ENCODE peak calls at places on chromosomes 4 and X, in nine cellular contexts. A, L, B, W, S, G, Z, E and V are unnamed samples.

GRCh38 chr4:2991243-2991642 is 27.9 kb downstream of the GRK4 start:
- DNase-seq in A (no peak), L (no peak), B (no peak), W (no peak), S (peak), G (no peak), Z (no peak), E (no peak), V (no peak)

GRCh38 chr4:105246712-105247111 is 100.0 kb downstream of the TET2 start:
- DNase-seq in A (peak), L (no peak), B (peak), W (peak), S (no peak), G (no peak), Z (peak), E (peak), V (peak)

GRCh38 chr4:148333265-148333664 is 108.9 kb downstream of the NR3C2 start:
- DNase-seq in A (no peak), L (no peak), B (no peak), W (no peak), S (no peak), G (no peak), Z (no peak), E (no peak), V (no peak)

GRCh38 chr4:3682236-3683076 is 83.7 kb upstream of the ADRA2C start:
- DNase-seq in A (no peak), L (no peak), B (no peak), W (peak), S (no peak), G (peak), Z (no peak), E (no peak), V (no peak)

GRCh38 chrX:46704767-46705386 is 54.0 kb downstream of the SLC9A7 start:
- DNase-seq in A (peak), L (no peak), B (peak), W (no peak), S (peak), G (no peak), Z (peak), E (peak), V (peak)

GRCh38 chr4:7823416-7823824 is 116.2 kb downstream of the AFAP1 start:
- DNase-seq in A (peak), L (peak), B (peak), W (no peak), S (no peak), G (peak), Z (peak), E (no peak), V (no peak)

GRCh38 chr4:121397434-121397833 is 16.6 kb upstream of the QRFPR start:
- DNase-seq in A (no peak), L (no peak), B (no peak), W (no peak), S (no peak), G (no peak), Z (no peak), E (no peak), V (no peak)

GRCh38 chr4:48681856-48682255 is 98.2 kb downstream of the FRYL start:
- DNase-seq in A (peak), L (no peak), B (peak), W (no peak), S (peak), G (no peak), Z (peak), E (peak), V (peak)

GRCh38 chr4:119191505-119191904 is 21.0 kb upstream of the USP53 start:
- DNase-seq in A (no peak), L (no peak), B (no peak), W (no peak), S (no peak), G (no peak), Z (no peak), E (no peak), V (no peak)

GRCh38 chr4:10083331-10083769 is 33.2 kb downstream of the WDR1 start:
- DNase-seq in A (no peak), L (peak), B (no peak), W (peak), S (no peak), G (peak), Z (no peak), E (no peak), V (no peak)

GRCh38 chr4:88264338-88264737 is 20.0 kb downstream of the PPM1K start:
- DNase-seq in A (no peak), L (no peak), B (no peak), W (no peak), S (no peak), G (no peak), Z (no peak), E (no peak), V (no peak)

GRCh38 chrX:20149326-20149725 is 7.7 kb upstream of the EIF1AX start:
- DNase-seq in A (no peak), L (no peak), B (no peak), W (no peak), S (no peak), G (no peak), Z (no peak), E (no peak), V (no peak)

GRCh38 chr4:27154706-27155105 is 294.1 kb downstream of the STIM2 start:
- DNase-seq in A (no peak), L (no peak), B (peak), W (no peak), S (peak), G (no peak), Z (peak), E (peak), V (peak)

GRCh38 chr4:87974856-87975462 is 555 bp upstream of the SPP1 start:
- DNase-seq in A (no peak), L (no peak), B (no peak), W (no peak), S (peak), G (no peak), Z (no peak), E (no peak), V (no peak)

GRCh38 chr4:114103908-114104307 is 124.5 kb upstream of the ARSJ start:
- DNase-seq in A (no peak), L (no peak), B (no peak), W (no peak), S (no peak), G (no peak), Z (no peak), E (no peak), V (no peak)

GRCh38 chrX:120271218-120271617 is 20.6 kb downstream of the ZBTB33 start:
- DNase-seq in A (no peak), L (no peak), B (no peak), W (no peak), S (peak), G (no peak), Z (no peak), E (no peak), V (no peak)

GRCh38 chr4:30839583-30840520 is 119.7 kb downstream of the PCDH7 start:
- DNase-seq in A (peak), L (no peak), B (peak), W (no peak), S (peak), G (no peak), Z (peak), E (peak), V (no peak)

DNA sequence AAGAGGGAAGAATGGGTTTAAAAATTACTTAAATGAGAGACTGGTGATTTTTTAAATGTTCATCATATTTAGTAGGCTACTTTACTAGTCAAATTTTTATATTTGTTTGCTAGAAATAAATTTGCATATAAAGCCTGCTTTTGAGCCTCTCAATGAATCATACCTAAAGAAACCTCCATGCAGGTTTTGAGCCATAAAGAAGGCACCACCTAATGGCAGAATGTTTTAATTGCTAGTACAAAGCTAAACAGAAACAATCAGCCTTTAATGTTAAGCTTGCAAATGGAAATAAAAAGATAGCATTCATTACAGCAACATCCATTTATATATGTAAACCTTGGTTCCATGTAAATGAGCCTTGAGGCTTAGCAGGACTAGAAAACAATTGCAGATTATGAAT is 989.7 kb downstream of the CCSER1 start:
- DNase-seq in A (peak), L (no peak), B (no peak), W (no peak), S (peak), G (no peak), Z (peak), E (peak), V (no peak)
- TF ChIP-seq CTCF in A (no peak), L (no peak), B (no peak), W (no peak), S (peak), G (no peak), Z (peak), E (peak), V (no peak)

DNA sequence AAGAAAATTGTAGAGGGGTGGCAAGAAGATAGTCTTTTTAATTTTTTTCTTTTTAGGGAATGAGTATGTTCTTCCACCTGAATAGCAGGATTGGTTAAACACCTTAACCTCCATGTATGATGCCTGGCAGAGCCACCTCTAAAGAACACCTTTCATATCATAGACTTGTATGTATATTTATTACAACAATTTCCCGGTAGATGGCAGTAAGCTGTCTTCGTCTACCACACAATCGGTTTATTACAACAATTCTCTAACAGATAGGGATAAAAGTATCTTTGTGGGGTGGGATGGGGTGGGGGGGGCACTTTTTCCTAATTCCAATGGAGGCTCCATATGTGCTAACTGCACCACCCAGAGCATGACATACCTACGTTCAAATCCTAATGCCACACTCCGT is 255.5 kb downstream of the LDB2 start:
- DNase-seq in A (no peak), L (no peak), B (peak), W (no peak), S (no peak), G (no peak), Z (no peak), E (no peak), V (no peak)
- TF ChIP-seq CTCF in A (no peak), L (no peak), B (peak), W (no peak), S (no peak), G (no peak), Z (peak), E (no peak), V (peak)

DNA sequence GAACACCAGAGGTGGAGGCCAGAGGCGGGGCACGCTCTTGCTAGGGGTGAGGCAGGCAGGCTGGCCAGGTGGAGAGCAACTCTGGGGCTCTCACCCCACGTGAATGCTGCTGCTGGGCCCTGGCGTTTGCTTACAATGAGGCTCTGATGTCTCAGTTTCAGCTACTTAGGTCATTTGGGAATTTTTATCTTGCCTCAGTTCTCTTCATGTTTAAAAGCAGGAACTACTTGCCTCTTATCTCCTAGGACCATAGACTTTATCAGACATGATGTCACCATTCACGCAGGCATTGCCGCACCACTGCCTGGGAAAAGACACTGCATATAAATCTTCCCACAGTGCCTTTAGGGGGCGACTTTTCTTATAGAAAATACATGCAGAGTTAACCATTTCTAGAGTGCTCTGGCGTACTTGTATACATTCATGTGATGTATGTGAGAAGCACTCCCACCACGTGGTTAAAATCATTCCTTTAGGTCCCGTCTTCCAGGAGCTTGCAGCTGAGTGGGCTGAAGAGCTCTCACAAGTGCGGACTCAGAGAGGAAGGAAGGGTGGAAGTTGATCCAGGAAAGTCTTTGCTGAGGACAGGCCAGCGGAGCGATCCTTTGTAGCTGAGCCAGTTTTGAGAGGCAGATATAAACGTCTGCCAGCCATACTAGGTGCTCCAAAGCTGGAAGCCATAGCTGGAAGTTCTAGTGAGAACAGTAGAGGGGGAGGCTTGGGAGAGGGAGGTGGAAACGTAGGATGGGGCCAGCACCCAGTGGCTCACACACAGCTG is 84.3 kb upstream of the CLDN34 start:
- DNase-seq in A (peak), L (no peak), B (peak), W (no peak), S (peak), G (no peak), Z (peak), E (no peak), V (no peak)
- TF ChIP-seq CTCF in A (peak), L (no peak), B (no peak), W (no peak), S (peak), G (no peak), Z (peak), E (no peak), V (no peak)

GRCh38 chrX:112867570-112867969 is 26.9 kb upstream of the AMOT start:
- DNase-seq in A (no peak), L (no peak), B (no peak), W (no peak), S (no peak), G (no peak), Z (no peak), E (no peak), V (no peak)
- TF ChIP-seq CTCF in A (no peak), L (no peak), B (no peak), W (no peak), S (no peak), G (no peak), Z (no peak), E (no peak), V (no peak)

GRCh38 chr4:8882239-8882638 is 10.6 kb upstream of the HMX1 start:
- DNase-seq in A (no peak), L (no peak), B (no peak), W (no peak), S (no peak), G (no peak), Z (no peak), E (no peak), V (no peak)
- TF ChIP-seq CTCF in A (no peak), L (no peak), B (no peak), W (no peak), S (no peak), G (no peak), Z (no peak), E (no peak), V (no peak)

GRCh38 chr4:85475631-85476233 is 782 bp downstream of the ARHGAP24 start:
- DNase-seq in A (peak), L (no peak), B (peak), W (no peak), S (no peak), G (no peak), Z (peak), E (peak), V (peak)

GRCh38 chr4:85474356-85474755 is 594 bp upstream of the ARHGAP24 start:
- DNase-seq in A (no peak), L (no peak), B (no peak), W (no peak), S (no peak), G (no peak), Z (no peak), E (peak), V (no peak)

GRCh38 chr4:85477538-85477937 is 2.6 kb downstream of the ARHGAP24 start:
- DNase-seq in A (no peak), L (no peak), B (no peak), W (no peak), S (no peak), G (no peak), Z (no peak), E (no peak), V (no peak)

GRCh38 chr4:85478576-85478975 is 3.6 kb downstream of the ARHGAP24 start:
- DNase-seq in A (peak), L (no peak), B (peak), W (no peak), S (no peak), G (no peak), Z (peak), E (no peak), V (peak)

DNA sequence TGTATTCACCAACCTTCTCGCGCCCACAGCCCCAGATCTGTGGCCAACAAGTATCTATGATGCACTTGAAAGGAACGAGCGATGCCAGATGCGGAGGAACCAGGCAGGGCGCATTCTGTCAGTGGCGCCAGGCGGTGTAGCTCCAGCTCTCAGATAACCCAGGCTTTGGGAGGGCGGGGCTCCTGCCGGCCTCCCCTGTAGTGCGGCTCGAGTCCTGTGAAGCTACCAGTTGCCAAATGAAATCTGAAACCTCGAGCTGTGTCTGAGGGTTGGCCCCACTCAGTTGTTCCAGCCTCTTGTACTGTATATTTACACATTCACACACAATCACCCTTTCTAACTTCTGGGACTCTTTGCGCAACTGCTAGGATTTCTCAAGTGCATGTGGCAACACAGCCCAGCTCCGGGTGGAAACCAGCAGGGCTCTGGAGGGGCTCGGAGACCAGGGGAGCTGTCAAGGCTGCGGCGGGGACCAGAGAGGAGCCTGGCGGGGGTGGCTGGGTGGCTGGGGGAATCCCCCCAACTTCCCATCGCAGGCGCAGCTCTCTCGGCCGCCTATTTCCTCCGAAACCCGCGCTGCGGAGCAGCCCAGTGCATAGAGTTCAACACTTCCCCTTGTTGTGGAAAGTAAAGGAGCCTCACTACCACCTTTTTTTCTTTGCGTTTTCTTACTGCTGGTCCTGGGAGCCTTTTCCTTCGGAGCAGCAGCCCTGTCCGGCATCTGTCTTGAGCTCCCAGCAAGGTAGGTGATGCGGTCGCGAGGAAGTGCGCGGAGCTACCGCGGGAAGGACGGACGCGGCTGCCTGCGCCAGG is at the start of gene ARHGAP24:
- DNase-seq in A (peak), L (peak), B (peak), W (peak), S (peak), G (peak), Z (peak), E (peak), V (peak)
- TF ChIP-seq CTCF in A (no peak), L (no peak), B (peak), W (no peak), S (peak), G (no peak), Z (no peak), E (no peak), V (no peak)

GRCh38 chrX:36867143-36867542 is 141.0 kb upstream of the FAM47C start:
- DNase-seq in A (peak), L (no peak), B (peak), W (no peak), S (peak), G (no peak), Z (peak), E (peak), V (peak)
- TF ChIP-seq CTCF in A (peak), L (peak), B (peak), W (peak), S (peak), G (no peak), Z (peak), E (peak), V (peak)

GRCh38 chr4:71711044-71711984 is 72.6 kb downstream of the GC start:
- DNase-seq in A (no peak), L (peak), B (no peak), W (no peak), S (no peak), G (no peak), Z (no peak), E (no peak), V (no peak)

GRCh38 chr4:71711985-71712348 is 71.9 kb downstream of the GC start:
- DNase-seq in A (no peak), L (no peak), B (peak), W (no peak), S (peak), G (no peak), Z (no peak), E (peak), V (no peak)

GRCh38 chr4:71713611-71714203 is 70.2 kb downstream of the GC start:
- DNase-seq in A (peak), L (no peak), B (peak), W (no peak), S (peak), G (no peak), Z (peak), E (peak), V (peak)

GRCh38 chr4:71709961-71710360 is 73.9 kb downstream of the GC start:
- DNase-seq in A (peak), L (peak), B (peak), W (no peak), S (peak), G (no peak), Z (peak), E (no peak), V (no peak)
- TF ChIP-seq CTCF in A (no peak), L (no peak), B (peak), W (no peak), S (peak), G (no peak), Z (peak), E (no peak), V (peak)

GRCh38 chr4:180947421-180947820 is 1295.8 kb upstream of the TENM3 start:
- DNase-seq in A (peak), L (no peak), B (peak), W (no peak), S (no peak), G (no peak), Z (peak), E (peak), V (no peak)
- TF ChIP-seq CTCF in A (no peak), L (no peak), B (peak), W (no peak), S (no peak), G (no peak), Z (no peak), E (peak), V (no peak)